ENCODE peak calls at places on chromosome 18, in nine cellular contexts. M, A, I, X, Z, D, L, Y and K are unnamed samples.

GRCh38 chr18:44759925-44760342 is 79.2 kb downstream of the SETBP1 start:
- DNase-seq in M (no peak), A (no peak), I (no peak), X (no peak), Z (no peak), D (no peak), L (no peak), Y (no peak), K (no peak)

GRCh38 chr18:64710105-64710861 is 561.4 kb upstream of the LINC00305 start:
- DNase-seq in M (peak; percentile 9), A (no peak), I (no peak), X (no peak), Z (no peak), D (no peak), L (no peak), Y (no peak), K (no peak)

GRCh38 chr18:21958707-21959457 is 210.5 kb upstream of the GATA6 start:
- DNase-seq in M (no peak), A (no peak), I (no peak), X (no peak), Z (no peak), D (no peak), L (peak; percentile 26), Y (peak; percentile 20), K (peak; percentile 5)

GRCh38 chr18:49561377-49562193 is at the start of gene LIPG:
- DNase-seq in M (peak; percentile 98), A (peak; percentile 36), I (peak; percentile 10), X (peak; percentile 75), Z (no peak), D (peak; percentile 27), L (no peak), Y (no peak), K (no peak)

GRCh38 chr18:70373062-70373519 is 84.2 kb downstream of the SOCS6 start:
- DNase-seq in M (peak; percentile 87), A (peak; percentile 48), I (no peak), X (no peak), Z (no peak), D (no peak), L (no peak), Y (no peak), K (no peak)

GRCh38 chr18:13051159-13051558 is 60.0 kb downstream of the CEP192 start:
- DNase-seq in M (no peak), A (no peak), I (no peak), X (no peak), Z (no peak), D (no peak), L (no peak), Y (no peak), K (no peak)

GRCh38 chr18:67001052-67001451 is 397.2 kb upstream of the CDH19 start:
- DNase-seq in M (no peak), A (no peak), I (no peak), X (no peak), Z (no peak), D (no peak), L (no peak), Y (no peak), K (no peak)

GRCh38 chr18:67932261-67932660 is 415.7 kb upstream of the DSEL start:
- DNase-seq in M (no peak), A (no peak), I (no peak), X (no peak), Z (no peak), D (no peak), L (no peak), Y (no peak), K (no peak)

GRCh38 chr18:48743046-48743445 is 204.2 kb downstream of the CTIF start:
- DNase-seq in M (no peak), A (no peak), I (no peak), X (no peak), Z (no peak), D (no peak), L (peak; percentile 69), Y (peak; percentile 79), K (peak; percentile 48)

GRCh38 chr18:48840491-48840877 is 110.3 kb downstream of the SMAD7 start:
- DNase-seq in M (no peak), A (no peak), I (no peak), X (no peak), Z (no peak), D (no peak), L (peak; percentile 6), Y (no peak), K (peak; percentile 75)

GRCh38 chr18:31942999-31943894 is at the start of gene TRAPPC8:
- DNase-seq in M (peak; percentile 99), A (peak; percentile 84), I (peak; percentile 92), X (peak; percentile 99), Z (peak; percentile 81), D (peak; percentile 99), L (peak; percentile 97), Y (peak; percentile 94), K (peak; percentile 99)

GRCh38 chr18:59918320-59918755 is 18.5 kb downstream of the PMAIP1 start:
- DNase-seq in M (peak; percentile 75), A (peak; percentile 31), I (no peak), X (no peak), Z (peak; percentile 7), D (no peak), L (no peak), Y (no peak), K (no peak)

GRCh38 chr18:46211816-46212215 is 107.6 kb downstream of the HAUS1 start:
- DNase-seq in M (no peak), A (no peak), I (peak; percentile 18), X (no peak), Z (no peak), D (no peak), L (no peak), Y (no peak), K (no peak)

GRCh38 chr18:33946322-33946721 is 278.4 kb downstream of the NOL4 start:
- DNase-seq in M (no peak), A (no peak), I (no peak), X (no peak), Z (no peak), D (no peak), L (no peak), Y (no peak), K (no peak)

DNA sequence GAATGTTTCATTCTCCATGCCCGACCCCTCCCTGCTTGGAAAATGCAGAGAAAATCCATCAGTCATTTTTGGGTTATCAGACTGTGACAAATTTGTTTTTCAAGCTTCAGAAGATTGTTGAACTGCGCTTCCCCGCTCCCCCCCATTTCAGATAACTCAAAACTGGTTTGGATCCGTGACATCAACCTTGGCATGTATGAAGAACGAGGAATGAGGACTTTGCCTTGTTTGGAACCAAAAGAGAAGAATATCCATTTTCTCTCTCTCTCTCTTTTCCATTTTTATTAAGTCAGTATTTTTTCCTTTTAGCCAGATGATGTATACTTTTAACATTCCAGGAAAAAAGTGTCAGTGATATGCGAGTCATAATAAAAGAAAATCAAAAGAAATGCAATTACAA is 171.6 kb downstream of the BCL2 start:
- DNase-seq in M (no peak), A (no peak), I (no peak), X (no peak), Z (no peak), D (no peak), L (no peak), Y (no peak), K (no peak)
- H3K27ac ChIP-seq in M (no peak overlapping the region), A (no peak overlapping the region), I (no peak overlapping the region), X (no peak overlapping the region), Z (no peak overlapping the region), D (peak overlapping the region; percentile 1), L (peak overlapping the region; percentile 16), Y (peak overlapping the region; percentile 85), K (no peak overlapping the region)

GRCh38 chr18:7579176-7579922 is 12.2 kb downstream of the PTPRM start:
- DNase-seq in M (no peak), A (no peak), I (no peak), X (no peak), Z (no peak), D (no peak), L (no peak), Y (no peak), K (no peak)

GRCh38 chr18:7576685-7577084 is 9.6 kb downstream of the PTPRM start:
- DNase-seq in M (no peak), A (no peak), I (no peak), X (no peak), Z (no peak), D (no peak), L (no peak), Y (no peak), K (no peak)

GRCh38 chr18:7579923-7580542 is 12.9 kb downstream of the PTPRM start:
- DNase-seq in M (no peak), A (no peak), I (no peak), X (no peak), Z (no peak), D (no peak), L (no peak), Y (no peak), K (no peak)

GRCh38 chr18:7575465-7576026 is 8.4 kb downstream of the PTPRM start:
- DNase-seq in M (no peak), A (no peak), I (no peak), X (no peak), Z (no peak), D (no peak), L (no peak), Y (no peak), K (no peak)

GRCh38 chr18:7577706-7578105 is 10.6 kb downstream of the PTPRM start:
- DNase-seq in M (no peak), A (no peak), I (no peak), X (no peak), Z (no peak), D (no peak), L (no peak), Y (no peak), K (no peak)
- H3K4me3 ChIP-seq in M (no peak overlapping the region), A (no peak overlapping the region), I (no peak overlapping the region), X (no peak overlapping the region), Z (no peak overlapping the region), D (no peak overlapping the region), L (no peak overlapping the region), Y (no peak overlapping the region), K (no peak overlapping the region)

GRCh38 chr18:3256693-3257626 is 5.0 kb upstream of the MYL12B start:
- DNase-seq in M (no peak), A (no peak), I (no peak), X (no peak), Z (no peak), D (no peak), L (no peak), Y (no peak), K (no peak)

GRCh38 chr18:3251963-3252277 is 4.3 kb downstream of the MYL12A start:
- DNase-seq in M (no peak), A (no peak), I (no peak), X (no peak), Z (no peak), D (no peak), L (no peak), Y (no peak), K (no peak)

GRCh38 chr18:3252843-3253242 is 5.2 kb downstream of the MYL12A start:
- DNase-seq in M (no peak), A (no peak), I (no peak), X (no peak), Z (no peak), D (no peak), L (no peak), Y (no peak), K (no peak)

GRCh38 chr18:3255611-3256165 is 6.2 kb upstream of the MYL12B start:
- DNase-seq in M (no peak), A (no peak), I (no peak), X (no peak), Z (no peak), D (no peak), L (no peak), Y (no peak), K (no peak)

GRCh38 chr18:3254725-3255124 is 7.1 kb downstream of the MYL12A start:
- DNase-seq in M (no peak), A (no peak), I (no peak), X (no peak), Z (no peak), D (no peak), L (no peak), Y (no peak), K (no peak)
- H3K27ac ChIP-seq in M (no peak overlapping the region), A (no peak overlapping the region), I (peak overlapping the region; percentile 38), X (peak overlapping the region; percentile 45), Z (peak overlapping the region; percentile 55), D (peak overlapping the region; percentile 93), L (no peak overlapping the region), Y (no peak overlapping the region), K (no peak overlapping the region)

GRCh38 chr18:62721837-62722795 is 6.8 kb downstream of the PHLPP1 start:
- DNase-seq in M (no peak), A (no peak), I (no peak), X (no peak), Z (no peak), D (no peak), L (no peak), Y (no peak), K (no peak)
- H3K4me3 ChIP-seq in M (no peak overlapping the region), A (no peak overlapping the region), I (no peak overlapping the region), X (no peak overlapping the region), Z (no peak overlapping the region), D (no peak overlapping the region), L (no peak overlapping the region), Y (no peak overlapping the region), K (peak overlapping the region; percentile 81)